ENCODE peak calls at places on chromosomes 16 and 17, in eight cellular contexts. One of them, this sample, is unnamed.

GRCh38 chr17:32558997-32559650 is 72.3 kb downstream of the CDK5R1 start:
- DNase-seq in GM23338: no peak
- DNase-seq in endothelial cell of umbilical vein: no peak
- DNase-seq in lower lobe of right lung: no peak
- DNase-seq in stomach: no peak
- DNase-seq in colonic mucosa: no peak
- DNase-seq in foreskin keratinocyte: no peak
- DNase-seq in Peyer's patch: no peak
- DNase-seq in this sample: no peak

GRCh38 chr17:66508896-66509843 is 206.8 kb downstream of the PRKCA start:
- DNase-seq in GM23338: no peak
- DNase-seq in lower lobe of right lung: peak; percentile 51
- DNase-seq in foreskin keratinocyte: peak; percentile 96
- DNase-seq in stomach: peak; percentile 83
- DNase-seq in colonic mucosa: peak; percentile 90
- DNase-seq in endothelial cell of umbilical vein: peak; percentile 62
- DNase-seq in Peyer's patch: peak; percentile 80
- DNase-seq in this sample: no peak

GRCh38 chr17:59846391-59847165 is 46.2 kb downstream of the TUBD1 start:
- DNase-seq in colonic mucosa: peak; percentile 60
- DNase-seq in Peyer's patch: peak; percentile 70
- DNase-seq in endothelial cell of umbilical vein: peak; percentile 74
- DNase-seq in foreskin keratinocyte: peak; percentile 96
- DNase-seq in GM23338: peak; percentile 62
- DNase-seq in stomach: peak; percentile 45
- DNase-seq in lower lobe of right lung: no peak
- DNase-seq in this sample: peak; percentile 77

GRCh38 chr16:57527027-57527426 is 9.3 kb downstream of the CCDC102A start:
- DNase-seq in stomach: no peak
- DNase-seq in Peyer's patch: no peak
- DNase-seq in endothelial cell of umbilical vein: no peak
- DNase-seq in lower lobe of right lung: no peak
- DNase-seq in colonic mucosa: no peak
- DNase-seq in GM23338: peak; percentile 37
- DNase-seq in foreskin keratinocyte: no peak
- DNase-seq in this sample: peak; percentile 57

GRCh38 chr17:35612924-35613521 is 25.9 kb downstream of the AP2B1 start:
- DNase-seq in endothelial cell of umbilical vein: peak; percentile 71
- DNase-seq in Peyer's patch: peak; percentile 78
- DNase-seq in foreskin keratinocyte: no peak
- DNase-seq in GM23338: peak; percentile 70
- DNase-seq in colonic mucosa: peak; percentile 28
- DNase-seq in stomach: peak; percentile 44
- DNase-seq in lower lobe of right lung: no peak
- DNase-seq in this sample: peak; percentile 50

GRCh38 chr17:73999246-73999645 is 204.2 kb upstream of the RPL38 start:
- DNase-seq in colonic mucosa: no peak
- DNase-seq in stomach: no peak
- DNase-seq in endothelial cell of umbilical vein: no peak
- DNase-seq in GM23338: no peak
- DNase-seq in Peyer's patch: no peak
- DNase-seq in lower lobe of right lung: no peak
- DNase-seq in foreskin keratinocyte: no peak
- DNase-seq in this sample: no peak

GRCh38 chr16:89918453-89919347 is at the start of gene MC1R:
- DNase-seq in foreskin keratinocyte: no peak
- DNase-seq in stomach: no peak
- DNase-seq in colonic mucosa: no peak
- DNase-seq in GM23338: peak; percentile 71
- DNase-seq in lower lobe of right lung: no peak
- DNase-seq in endothelial cell of umbilical vein: peak; percentile 34
- DNase-seq in Peyer's patch: no peak
- DNase-seq in this sample: no peak

GRCh38 chr16:60203525-60204124 is 1469.5 kb upstream of the GOT2 start:
- DNase-seq in stomach: no peak
- DNase-seq in GM23338: peak; percentile 61
- DNase-seq in colonic mucosa: no peak
- DNase-seq in endothelial cell of umbilical vein: peak; percentile 49
- DNase-seq in foreskin keratinocyte: no peak
- DNase-seq in Peyer's patch: no peak
- DNase-seq in lower lobe of right lung: no peak
- DNase-seq in this sample: no peak

GRCh38 chr17:9360610-9361571 is 214.7 kb downstream of the STX8 start:
- DNase-seq in colonic mucosa: no peak
- DNase-seq in foreskin keratinocyte: no peak
- DNase-seq in Peyer's patch: peak; percentile 54
- DNase-seq in lower lobe of right lung: no peak
- DNase-seq in GM23338: no peak
- DNase-seq in endothelial cell of umbilical vein: no peak
- DNase-seq in stomach: no peak
- DNase-seq in this sample: peak; percentile 67

GRCh38 chr16:20901441-20902112 is 1.0 kb downstream of the LYRM1 start:
- DNase-seq in GM23338: peak; percentile 56
- DNase-seq in Peyer's patch: peak; percentile 72
- DNase-seq in stomach: peak; percentile 68
- DNase-seq in endothelial cell of umbilical vein: peak; percentile 72
- DNase-seq in lower lobe of right lung: peak; percentile 80
- DNase-seq in foreskin keratinocyte: peak; percentile 54
- DNase-seq in colonic mucosa: peak; percentile 65
- DNase-seq in this sample: peak; percentile 67

GRCh38 chr16:20901068-20901440 is 483 bp downstream of the LYRM1 start:
- DNase-seq in stomach: no peak
- DNase-seq in endothelial cell of umbilical vein: no peak
- DNase-seq in lower lobe of right lung: no peak
- DNase-seq in colonic mucosa: no peak
- DNase-seq in foreskin keratinocyte: no peak
- DNase-seq in GM23338: peak; percentile 46
- DNase-seq in Peyer's patch: no peak
- DNase-seq in this sample: no peak

GRCh38 chr16:20898938-20899502 is 1.1 kb downstream of the DCUN1D3 start:
- DNase-seq in endothelial cell of umbilical vein: peak; percentile 45
- DNase-seq in stomach: no peak
- DNase-seq in GM23338: no peak
- DNase-seq in Peyer's patch: no peak
- DNase-seq in colonic mucosa: no peak
- DNase-seq in foreskin keratinocyte: no peak
- DNase-seq in lower lobe of right lung: no peak
- DNase-seq in this sample: no peak

GRCh38 chr16:20899503-20900298 is 457 bp downstream of the DCUN1D3 start:
- DNase-seq in stomach: no peak
- DNase-seq in foreskin keratinocyte: no peak
- DNase-seq in endothelial cell of umbilical vein: peak; percentile 43
- DNase-seq in colonic mucosa: peak; percentile 48
- DNase-seq in Peyer's patch: no peak
- DNase-seq in lower lobe of right lung: peak; percentile 59
- DNase-seq in GM23338: no peak
- DNase-seq in this sample: peak; percentile 43

DNA sequence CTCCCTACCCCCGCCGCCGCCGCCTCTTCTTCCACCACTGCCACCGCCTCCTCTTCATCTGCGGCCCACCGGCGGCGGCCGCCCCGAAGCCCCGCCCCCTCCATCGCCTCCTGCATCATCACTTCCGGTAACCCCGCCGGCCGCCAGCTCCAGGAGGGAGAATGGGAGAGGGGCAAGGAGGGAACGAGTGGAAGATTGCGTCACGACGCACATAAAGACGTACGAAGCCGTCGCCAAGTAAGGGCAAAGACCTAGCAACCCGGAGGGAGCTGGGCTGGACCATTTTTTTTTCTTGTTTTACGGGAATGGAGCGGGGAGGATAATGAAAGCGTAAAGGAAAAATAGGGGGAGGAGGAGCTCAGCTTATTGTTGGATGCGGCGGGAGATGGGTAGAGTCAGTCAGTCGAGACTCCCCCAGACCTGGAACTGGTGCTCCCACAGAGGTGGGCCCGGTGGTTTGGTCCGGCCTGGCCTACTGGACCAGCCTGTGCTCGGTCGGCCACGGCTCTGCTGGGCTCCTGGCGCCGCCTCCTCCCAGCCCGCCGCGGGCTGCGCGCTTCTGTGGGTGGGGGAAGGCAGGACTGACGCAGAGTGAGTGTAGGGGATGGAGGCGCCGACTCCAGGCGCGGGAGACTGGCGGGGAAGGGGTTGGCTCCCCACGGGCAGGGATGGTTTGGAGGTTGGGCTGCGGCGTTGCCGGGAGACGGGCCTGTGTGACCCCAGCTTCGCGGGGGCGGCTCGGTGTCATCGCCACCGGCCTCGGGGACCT is at the start of the genes DCUN1D3 and LYRM1:
- DNase-seq in endothelial cell of umbilical vein: peak; percentile 99
- DNase-seq in foreskin keratinocyte: peak; percentile 96
- DNase-seq in stomach: peak; percentile 95
- DNase-seq in lower lobe of right lung: peak; percentile 96
- DNase-seq in colonic mucosa: peak; percentile 96
- DNase-seq in GM23338: peak; percentile 98
- DNase-seq in Peyer's patch: peak; percentile 97
- DNase-seq in this sample: peak; percentile 99
- H3K4me1 ChIP-seq in endothelial cell of umbilical vein: peaks cover 58% of the 10 kb centered on the region
- H3K4me1 ChIP-seq in foreskin keratinocyte: peaks cover 40% of the 10 kb centered on the region
- H3K4me1 ChIP-seq in stomach: peaks cover 86% of the 10 kb centered on the region
- H3K4me1 ChIP-seq in lower lobe of right lung: peaks cover 68% of the 10 kb centered on the region
- H3K4me1 ChIP-seq in colonic mucosa: peaks cover 17% of the 10 kb centered on the region
- H3K4me1 ChIP-seq in GM23338: peaks cover 43% of the 10 kb centered on the region
- H3K4me1 ChIP-seq in Peyer's patch: no peaks in the 10 kb centered on the region
- H3K4me1 ChIP-seq in this sample: peaks cover 52% of the 10 kb centered on the region

GRCh38 chr16:69443809-69444611 is 19.6 kb downstream of the CYB5B start:
- DNase-seq in foreskin keratinocyte: peak; percentile 20
- DNase-seq in GM23338: no peak
- DNase-seq in colonic mucosa: peak; percentile 43
- DNase-seq in endothelial cell of umbilical vein: peak; percentile 61
- DNase-seq in lower lobe of right lung: no peak
- DNase-seq in Peyer's patch: peak; percentile 74
- DNase-seq in stomach: no peak
- DNase-seq in this sample: no peak

GRCh38 chr16:69438465-69438864 is 14.0 kb downstream of the CYB5B start:
- DNase-seq in stomach: no peak
- DNase-seq in foreskin keratinocyte: no peak
- DNase-seq in GM23338: no peak
- DNase-seq in endothelial cell of umbilical vein: no peak
- DNase-seq in colonic mucosa: no peak
- DNase-seq in Peyer's patch: no peak
- DNase-seq in lower lobe of right lung: no peak
- DNase-seq in this sample: no peak

GRCh38 chr16:69444873-69445517 is 20.6 kb downstream of the CYB5B start:
- DNase-seq in stomach: no peak
- DNase-seq in colonic mucosa: no peak
- DNase-seq in Peyer's patch: no peak
- DNase-seq in lower lobe of right lung: no peak
- DNase-seq in foreskin keratinocyte: no peak
- DNase-seq in endothelial cell of umbilical vein: peak; percentile 63
- DNase-seq in GM23338: no peak
- DNase-seq in this sample: no peak

GRCh38 chr16:69435977-69436729 is 11.7 kb downstream of the CYB5B start:
- DNase-seq in lower lobe of right lung: no peak
- DNase-seq in foreskin keratinocyte: no peak
- DNase-seq in colonic mucosa: no peak
- DNase-seq in Peyer's patch: no peak
- DNase-seq in GM23338: peak; percentile 9
- DNase-seq in endothelial cell of umbilical vein: peak; percentile 37
- DNase-seq in stomach: peak; percentile 43
- DNase-seq in this sample: no peak

GRCh38 chr16:69440236-69440635 is 15.8 kb downstream of the CYB5B start:
- DNase-seq in endothelial cell of umbilical vein: no peak
- DNase-seq in colonic mucosa: no peak
- DNase-seq in GM23338: no peak
- DNase-seq in stomach: no peak
- DNase-seq in foreskin keratinocyte: no peak
- DNase-seq in Peyer's patch: no peak
- DNase-seq in lower lobe of right lung: no peak
- DNase-seq in this sample: no peak
- TF ChIP-seq CTCF in endothelial cell of umbilical vein: no peak
- TF ChIP-seq CTCF in colonic mucosa: no peak
- TF ChIP-seq CTCF in GM23338: no peak
- TF ChIP-seq CTCF in stomach: no peak
- TF ChIP-seq CTCF in foreskin keratinocyte: peak; percentile 21
- TF ChIP-seq CTCF in Peyer's patch: no peak
- TF ChIP-seq CTCF in lower lobe of right lung: no peak
- TF ChIP-seq CTCF in this sample: no peak

GRCh38 chr17:82300228-82300627 is 17.2 kb downstream of the CD7 start:
- DNase-seq in stomach: no peak
- DNase-seq in endothelial cell of umbilical vein: no peak
- DNase-seq in Peyer's patch: no peak
- DNase-seq in colonic mucosa: no peak
- DNase-seq in foreskin keratinocyte: no peak
- DNase-seq in lower lobe of right lung: no peak
- DNase-seq in GM23338: no peak
- DNase-seq in this sample: no peak

GRCh38 chr17:82297804-82298537 is 19.4 kb downstream of the CD7 start:
- DNase-seq in stomach: peak; percentile 92
- DNase-seq in endothelial cell of umbilical vein: peak; percentile 83
- DNase-seq in foreskin keratinocyte: peak; percentile 89
- DNase-seq in Peyer's patch: peak; percentile 98
- DNase-seq in lower lobe of right lung: peak; percentile 92
- DNase-seq in GM23338: peak; percentile 44
- DNase-seq in colonic mucosa: peak; percentile 94
- DNase-seq in this sample: peak; percentile 86

GRCh38 chr17:82300707-82301270 is 16.6 kb downstream of the CD7 start:
- DNase-seq in stomach: peak; percentile 77
- DNase-seq in foreskin keratinocyte: no peak
- DNase-seq in lower lobe of right lung: peak; percentile 82
- DNase-seq in colonic mucosa: peak; percentile 72
- DNase-seq in endothelial cell of umbilical vein: peak; percentile 35
- DNase-seq in GM23338: peak; percentile 79
- DNase-seq in Peyer's patch: peak; percentile 91
- DNase-seq in this sample: no peak

GRCh38 chr17:82298538-82299421 is 18.6 kb downstream of the CD7 start:
- DNase-seq in colonic mucosa: no peak
- DNase-seq in lower lobe of right lung: no peak
- DNase-seq in endothelial cell of umbilical vein: no peak
- DNase-seq in stomach: no peak
- DNase-seq in GM23338: no peak
- DNase-seq in foreskin keratinocyte: no peak
- DNase-seq in Peyer's patch: peak; percentile 55
- DNase-seq in this sample: no peak

GRCh38 chr17:82299452-82299851 is 18.0 kb downstream of the CD7 start:
- DNase-seq in endothelial cell of umbilical vein: no peak
- DNase-seq in foreskin keratinocyte: no peak
- DNase-seq in GM23338: peak; percentile 55
- DNase-seq in colonic mucosa: no peak
- DNase-seq in lower lobe of right lung: no peak
- DNase-seq in Peyer's patch: no peak
- DNase-seq in stomach: no peak
- DNase-seq in this sample: no peak
- H3K4me1 ChIP-seq in endothelial cell of umbilical vein: peaks cover 31% of the 10 kb centered on the region
- H3K4me1 ChIP-seq in foreskin keratinocyte: peaks cover 30% of the 10 kb centered on the region
- H3K4me1 ChIP-seq in GM23338: no peaks in the 10 kb centered on the region
- H3K4me1 ChIP-seq in colonic mucosa: peaks cover 21% of the 10 kb centered on the region
- H3K4me1 ChIP-seq in lower lobe of right lung: peaks cover 54% of the 10 kb centered on the region
- H3K4me1 ChIP-seq in Peyer's patch: peaks cover 3% of the 10 kb centered on the region
- H3K4me1 ChIP-seq in stomach: peaks cover 60% of the 10 kb centered on the region
- H3K4me1 ChIP-seq in this sample: no peaks in the 10 kb centered on the region

DNA sequence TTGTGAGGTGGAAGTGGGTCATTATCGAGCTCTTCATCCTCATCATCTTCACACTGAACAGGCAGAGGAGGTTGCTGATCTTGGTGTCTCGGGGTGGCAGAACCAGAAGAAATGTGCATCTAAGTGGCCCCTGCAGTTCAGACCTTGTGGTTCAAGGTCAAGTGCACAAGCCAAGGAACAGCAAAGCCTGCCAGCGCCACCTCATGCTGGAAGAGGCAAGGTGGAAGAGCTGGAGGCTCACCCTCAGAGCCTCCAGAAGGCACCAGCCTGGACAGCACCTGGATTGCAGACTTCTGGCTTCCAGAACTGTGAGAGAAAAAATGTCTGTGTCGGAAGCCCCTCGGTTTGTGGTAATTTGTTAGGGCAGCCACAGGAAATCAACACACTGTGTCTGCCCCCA is 32.7 kb downstream of the IFT140 start:
- DNase-seq in Peyer's patch: no peak
- DNase-seq in lower lobe of right lung: no peak
- DNase-seq in GM23338: no peak
- DNase-seq in stomach: no peak
- DNase-seq in endothelial cell of umbilical vein: no peak
- DNase-seq in colonic mucosa: no peak
- DNase-seq in foreskin keratinocyte: no peak
- DNase-seq in this sample: no peak
- TF ChIP-seq CTCF in Peyer's patch: no peak
- TF ChIP-seq CTCF in lower lobe of right lung: no peak
- TF ChIP-seq CTCF in GM23338: peak; percentile 14
- TF ChIP-seq CTCF in stomach: no peak
- TF ChIP-seq CTCF in endothelial cell of umbilical vein: no peak
- TF ChIP-seq CTCF in colonic mucosa: no peak
- TF ChIP-seq CTCF in foreskin keratinocyte: peak; percentile 13
- TF ChIP-seq CTCF in this sample: no peak

This sample was measured in tibial artery.